ENCODE peak calls at places on chromosomes 4 and X, in five cellular contexts. One of them, this sample, is unnamed.

GRCh38 chr4:8607603-8608481 is 15.3 kb downstream of the CPZ start:
- DNase-seq in HTR-8/SVneo: no peak
- DNase-seq in COR-L47: peak
- DNase-seq in upper lobe of right lung: no peak
- DNase-seq in lower leg skin: no peak
- DNase-seq in this sample: no peak

GRCh38 chr4:8147231-8147970 is 11.2 kb downstream of the ABLIM2 start:
- DNase-seq in COR-L47: no peak
- DNase-seq in upper lobe of right lung: no peak
- DNase-seq in lower leg skin: no peak
- DNase-seq in HTR-8/SVneo: no peak
- DNase-seq in this sample: no peak

GRCh38 chrX:18565727-18566126 is 106.2 kb downstream of the RS1 start:
- DNase-seq in lower leg skin: no peak
- DNase-seq in upper lobe of right lung: no peak
- DNase-seq in HTR-8/SVneo: no peak
- DNase-seq in COR-L47: no peak
- DNase-seq in this sample: no peak

GRCh38 chr4:145937990-145938611 is 522 bp downstream of the ZNF827 start:
- DNase-seq in lower leg skin: no peak
- DNase-seq in upper lobe of right lung: no peak
- DNase-seq in HTR-8/SVneo: peak
- DNase-seq in COR-L47: peak
- DNase-seq in this sample: no peak

GRCh38 chr4:77155631-77156345 is 1.2 kb upstream of the CCNG2 start:
- DNase-seq in HTR-8/SVneo: no peak
- DNase-seq in COR-L47: peak
- DNase-seq in upper lobe of right lung: no peak
- DNase-seq in lower leg skin: no peak
- DNase-seq in this sample: no peak

GRCh38 chrX:103831803-103832544 is at the start of gene RAB9B:
- DNase-seq in lower leg skin: peak
- DNase-seq in HTR-8/SVneo: peak
- DNase-seq in upper lobe of right lung: peak
- DNase-seq in COR-L47: peak
- DNase-seq in this sample: no peak

GRCh38 chr4:77881460-77882295 is 19.0 kb downstream of the MRPL1 start:
- DNase-seq in upper lobe of right lung: no peak
- DNase-seq in lower leg skin: no peak
- DNase-seq in HTR-8/SVneo: no peak
- DNase-seq in COR-L47: no peak
- DNase-seq in this sample: no peak

GRCh38 chr4:128162434-128162833 is 101.3 kb downstream of the LARP1B start:
- DNase-seq in COR-L47: no peak
- DNase-seq in lower leg skin: no peak
- DNase-seq in HTR-8/SVneo: no peak
- DNase-seq in upper lobe of right lung: no peak
- DNase-seq in this sample: no peak

GRCh38 chr4:36152712-36153111 is 91.6 kb downstream of the ARAP2 start:
- DNase-seq in lower leg skin: no peak
- DNase-seq in HTR-8/SVneo: no peak
- DNase-seq in COR-L47: no peak
- DNase-seq in upper lobe of right lung: no peak
- DNase-seq in this sample: no peak

GRCh38 chrX:40054793-40055192 is 43.0 kb downstream of the BCOR start:
- DNase-seq in COR-L47: no peak
- DNase-seq in lower leg skin: no peak
- DNase-seq in upper lobe of right lung: no peak
- DNase-seq in HTR-8/SVneo: no peak
- DNase-seq in this sample: no peak

GRCh38 chrX:17527135-17527701 is 152.2 kb downstream of the NHS start:
- DNase-seq in HTR-8/SVneo: no peak
- DNase-seq in lower leg skin: no peak
- DNase-seq in upper lobe of right lung: peak
- DNase-seq in COR-L47: no peak
- DNase-seq in this sample: no peak